ENCODE peak calls at places on chromosome 3, in eight cellular contexts. Z, V, S, R, C, E, T and B are unnamed samples.

GRCh38 chr3:39013289-39013688 is 38.5 kb downstream of the SCN11A start:
- DNase-seq in Z (no peak), V (no peak), S (no peak), R (no peak), C (no peak), E (no peak), T (no peak), B (peak)

GRCh38 chr3:170829873-170830272 is 40.1 kb downstream of the RPL22L1 start:
- DNase-seq in Z (no peak), V (no peak), S (no peak), R (no peak), C (no peak), E (no peak), T (no peak), B (no peak)

GRCh38 chr3:185552358-185552877 is at the start of gene LIPH:
- DNase-seq in Z (no peak), V (peak), S (no peak), R (no peak), C (no peak), E (no peak), T (no peak), B (peak)

GRCh38 chr3:169675091-169675490 is 11.6 kb upstream of the MECOM start:
- DNase-seq in Z (no peak), V (no peak), S (no peak), R (no peak), C (no peak), E (no peak), T (no peak), B (no peak)

GRCh38 chr3:37922721-37923575 is 61.3 kb downstream of the CTDSPL start:
- DNase-seq in Z (peak), V (no peak), S (no peak), R (no peak), C (no peak), E (no peak), T (peak), B (no peak)

GRCh38 chr3:179098388-179099077 is 26.9 kb upstream of the ZMAT3 start:
- DNase-seq in Z (no peak), V (no peak), S (no peak), R (no peak), C (no peak), E (peak), T (no peak), B (peak)

GRCh38 chr3:129001101-129001816 is at the start of gene EFCC1:
- DNase-seq in Z (peak), V (peak), S (no peak), R (peak), C (no peak), E (peak), T (no peak), B (no peak)

GRCh38 chr3:183592820-183593219 is 37.3 kb upstream of the KLHL6 start:
- DNase-seq in Z (no peak), V (no peak), S (no peak), R (no peak), C (no peak), E (no peak), T (no peak), B (no peak)

GRCh38 chr3:28726840-28727239 is 378.2 kb upstream of the AZI2 start:
- DNase-seq in Z (peak), V (peak), S (no peak), R (peak), C (peak), E (no peak), T (peak), B (peak)

GRCh38 chr3:48034000-48034516 is 17.8 kb upstream of the MAP4 start:
- DNase-seq in Z (no peak), V (no peak), S (no peak), R (peak), C (peak), E (peak), T (no peak), B (peak)

GRCh38 chr3:25372167-25372566 is 55.9 kb upstream of the RARB start:
- DNase-seq in Z (no peak), V (no peak), S (no peak), R (no peak), C (no peak), E (no peak), T (no peak), B (no peak)

GRCh38 chr3:138846350-138846756 is 11.6 kb upstream of the PIK3CB start:
- DNase-seq in Z (no peak), V (no peak), S (no peak), R (no peak), C (no peak), E (no peak), T (no peak), B (no peak)

GRCh38 chr3:52299815-52300611 is 12.4 kb downstream of the GLYCTK start:
- DNase-seq in Z (no peak), V (no peak), S (no peak), R (peak), C (no peak), E (peak), T (no peak), B (peak)

GRCh38 chr3:184314700-184315505 is 497 bp downstream of the EIF4G1 start:
- DNase-seq in Z (peak), V (peak), S (peak), R (peak), C (peak), E (peak), T (peak), B (peak)

GRCh38 chr3:132006605-132007204 is 28.1 kb downstream of the CPNE4 start:
- DNase-seq in Z (no peak), V (peak), S (no peak), R (peak), C (peak), E (no peak), T (peak), B (peak)

GRCh38 chr3:55826731-55827496 is 339.8 kb upstream of the WNT5A start:
- DNase-seq in Z (no peak), V (no peak), S (no peak), R (peak), C (peak), E (peak), T (no peak), B (no peak)

GRCh38 chr3:127459891-127460290 is 130.6 kb downstream of the TPRA1 start:
- DNase-seq in Z (no peak), V (no peak), S (no peak), R (no peak), C (no peak), E (no peak), T (no peak), B (no peak)
- H3K27ac ChIP-seq in Z (no peak), V (no peak), S (no peak), R (no peak), C (peak), E (no peak), T (no peak), B (no peak)

DNA sequence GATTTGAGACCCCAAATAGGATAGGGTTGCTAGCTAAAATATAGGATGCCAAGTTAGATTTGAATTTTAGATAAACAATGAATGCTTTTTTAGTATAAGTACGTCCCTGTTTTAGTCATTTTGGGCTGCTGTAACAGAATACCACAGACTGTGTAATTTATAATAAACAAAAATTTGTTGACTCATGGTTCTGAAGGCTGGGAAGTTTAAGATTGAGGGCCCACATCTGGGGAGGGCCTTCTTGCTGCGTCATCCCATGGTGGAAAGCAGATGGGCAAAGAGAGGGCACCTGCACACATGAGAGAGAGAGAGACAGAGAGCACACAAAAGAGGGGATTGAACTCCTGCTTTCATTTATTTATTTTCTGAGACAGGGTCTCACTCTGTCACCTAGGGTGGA is 246.5 kb downstream of the EPHB1 start:
- DNase-seq in Z (no peak), V (no peak), S (no peak), R (no peak), C (no peak), E (no peak), T (no peak), B (no peak)
- H3K27ac ChIP-seq in Z (no peak), V (no peak), S (no peak), R (no peak), C (no peak), E (no peak), T (no peak), B (no peak)

GRCh38 chr3:127764841-127765362 is 57.4 kb downstream of the MGLL start:
- DNase-seq in Z (no peak), V (no peak), S (no peak), R (no peak), C (no peak), E (peak), T (no peak), B (no peak)
- H3K27ac ChIP-seq in Z (peak), V (no peak), S (no peak), R (no peak), C (no peak), E (peak), T (no peak), B (peak)

GRCh38 chr3:64685800-64686445 is 1.9 kb downstream of the ADAMTS9 start:
- DNase-seq in Z (peak), V (peak), S (peak), R (peak), C (peak), E (peak), T (peak), B (peak)

GRCh38 chr3:64687381-64687780 is 419 bp downstream of the ADAMTS9 start:
- DNase-seq in Z (peak), V (peak), S (no peak), R (peak), C (no peak), E (peak), T (peak), B (no peak)

GRCh38 chr3:64685331-64685799 is 2.4 kb downstream of the ADAMTS9 start:
- DNase-seq in Z (no peak), V (peak), S (no peak), R (no peak), C (no peak), E (no peak), T (peak), B (no peak)

GRCh38 chr3:64687781-64688515 is at the start of gene ADAMTS9:
- DNase-seq in Z (peak), V (peak), S (peak), R (peak), C (no peak), E (peak), T (peak), B (peak)

GRCh38 chr3:64686446-64686908 is 1.3 kb downstream of the ADAMTS9 start:
- DNase-seq in Z (no peak), V (peak), S (no peak), R (peak), C (no peak), E (no peak), T (no peak), B (peak)
- H3K27ac ChIP-seq in Z (peak), V (peak), S (no peak), R (peak), C (no peak), E (peak), T (peak), B (peak)

DNA sequence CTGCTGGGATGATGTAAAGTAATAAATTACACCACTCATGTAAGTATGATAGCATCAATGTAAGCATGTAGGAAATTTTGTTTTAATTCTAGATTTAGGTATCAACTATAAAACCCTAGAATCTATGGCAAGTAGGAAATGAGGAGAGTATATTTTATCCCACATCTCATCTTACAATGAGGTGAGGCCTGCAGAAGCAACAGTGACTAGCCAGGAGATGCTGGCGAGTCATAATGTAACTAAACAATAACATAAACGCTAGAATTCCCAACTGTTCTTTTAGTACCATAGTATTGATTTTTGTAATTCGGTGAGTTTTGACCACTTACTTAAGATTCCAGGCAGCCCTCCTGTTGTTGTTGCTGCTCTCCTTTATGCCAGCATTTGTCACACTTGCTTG is 76.0 kb downstream of the TMEM108 start:
- DNase-seq in Z (no peak), V (no peak), S (no peak), R (no peak), C (no peak), E (no peak), T (no peak), B (no peak)
- H3K27ac ChIP-seq in Z (no peak), V (no peak), S (no peak), R (no peak), C (no peak), E (no peak), T (no peak), B (peak)

GRCh38 chr3:3836845-3837244 is 37.6 kb downstream of the LRRN1 start:
- DNase-seq in Z (no peak), V (no peak), S (no peak), R (no peak), C (no peak), E (no peak), T (no peak), B (no peak)
- H3K27ac ChIP-seq in Z (no peak), V (no peak), S (no peak), R (no peak), C (no peak), E (no peak), T (no peak), B (no peak)

GRCh38 chr3:188209740-188210139 is 55.8 kb downstream of the LPP start:
- DNase-seq in Z (no peak), V (no peak), S (no peak), R (no peak), C (no peak), E (no peak), T (no peak), B (no peak)

GRCh38 chr3:188214442-188214841 is 60.5 kb downstream of the LPP start:
- DNase-seq in Z (no peak), V (no peak), S (no peak), R (no peak), C (no peak), E (no peak), T (peak), B (no peak)

GRCh38 chr3:188211476-188211875 is 57.5 kb downstream of the LPP start:
- DNase-seq in Z (no peak), V (no peak), S (no peak), R (no peak), C (no peak), E (no peak), T (peak), B (no peak)

GRCh38 chr3:188208751-188209433 is 54.9 kb downstream of the LPP start:
- DNase-seq in Z (no peak), V (no peak), S (no peak), R (no peak), C (no peak), E (peak), T (no peak), B (no peak)

GRCh38 chr3:188212308-188212969 is 58.5 kb downstream of the LPP start:
- DNase-seq in Z (no peak), V (no peak), S (no peak), R (no peak), C (no peak), E (peak), T (peak), B (no peak)
- H3K27ac ChIP-seq in Z (peak), V (peak), S (no peak), R (no peak), C (no peak), E (peak), T (peak), B (peak)

GRCh38 chr3:2097641-2098191 is 950 bp upstream of the CNTN4 start:
- DNase-seq in Z (no peak), V (peak), S (no peak), R (no peak), C (no peak), E (no peak), T (no peak), B (no peak)
- H3K27ac ChIP-seq in Z (no peak), V (no peak), S (no peak), R (no peak), C (no peak), E (no peak), T (no peak), B (no peak)